ENCODE peak calls at places on chromosomes 5 and 9, in six cellular contexts. S is GM12892, Y is vagina, M is HCT116, Z is H1, T is stomach. O is an unnamed sample.
A peak's percentile ranks its signal among the peaks of the same experiment; 100 is the strongest.

GRCh38 chr5:83776437-83777031 is 55.9 kb upstream of the HAPLN1 start:
- DNase-seq in M (no peak), T (no peak), S (no peak), Y (no peak), Z (no peak), O (no peak)

GRCh38 chr9:132210472-132211145 is 48.8 kb downstream of the NTNG2 start:
- DNase-seq in T (no peak), Y (no peak), M (no peak), S (no peak), Z (no peak), O (no peak)

GRCh38 chr9:121989010-121989409 is 104.1 kb downstream of the TTLL11 start:
- DNase-seq in S (no peak), Z (peak; percentile 33), T (no peak), M (no peak), Y (no peak), O (no peak)

GRCh38 chr5:75666801-75667200 is 50.4 kb downstream of the POC5 start:
- DNase-seq in M (no peak), T (no peak), S (no peak), Z (no peak), Y (no peak), O (no peak)

GRCh38 chr5:137822158-137822764 is 45.4 kb upstream of the MYOT start:
- DNase-seq in Z (peak; percentile 39), Y (no peak), T (peak; percentile 44), S (peak; percentile 8), M (peak; percentile 40), O (no peak)

GRCh38 chr9:136220017-136220729 is 15.2 kb upstream of the LHX3 start:
- DNase-seq in T (no peak), Y (no peak), Z (no peak), M (no peak), S (no peak), O (no peak)

GRCh38 chr5:147417133-147417813 is 92.6 kb downstream of the DPYSL3 start:
- DNase-seq in S (no peak), Y (no peak), Z (no peak), M (no peak), T (peak; percentile 72), O (no peak)

GRCh38 chr5:57817001-57817453 is 334.4 kb upstream of the ACTBL2 start:
- DNase-seq in T (no peak), Z (no peak), M (no peak), Y (no peak), S (no peak), O (no peak)

GRCh38 chr5:32332971-32333370 is 20.2 kb upstream of the MTMR12 start:
- DNase-seq in Y (no peak), T (no peak), S (no peak), M (no peak), Z (no peak), O (no peak)

GRCh38 chr5:93164690-93165089 is 416.3 kb downstream of the NR2F1-AS1 start:
- DNase-seq in T (no peak), S (no peak), Z (no peak), Y (no peak), M (peak; percentile 87), O (no peak)

GRCh38 chr9:107227696-107228258 is 55.3 kb upstream of the RAD23B start:
- DNase-seq in M (no peak), T (no peak), Y (no peak), S (no peak), Z (no peak), O (no peak)

GRCh38 chr9:137354153-137354844 is 52.2 kb upstream of the NRARP start:
- DNase-seq in Z (no peak), Y (no peak), M (no peak), T (peak; percentile 18), S (no peak), O (no peak)

GRCh38 chr5:109045710-109046109 is 298.0 kb downstream of the FER start:
- DNase-seq in M (no peak), Z (no peak), S (no peak), T (no peak), Y (no peak), O (no peak)

GRCh38 chr9:89112243-89112642 is 66.4 kb downstream of the SHC3 start:
- DNase-seq in S (no peak), T (no peak), M (no peak), Z (no peak), Y (no peak), O (no peak)

GRCh38 chr5:52668544-52669185 is 119.1 kb upstream of the ITGA1 start:
- DNase-seq in S (no peak), Y (no peak), M (no peak), T (no peak), Z (no peak), O (no peak)

GRCh38 chr5:168916266-168916665 is 337.1 kb upstream of the PANK3 start:
- DNase-seq in M (no peak), Y (peak; percentile 95), Z (peak; percentile 9), S (no peak), T (no peak), O (no peak)

GRCh38 chr9:90112791-90113190 is 508.0 kb downstream of the GADD45G start:
- DNase-seq in M (no peak), T (no peak), S (no peak), Z (no peak), Y (no peak), O (no peak)

GRCh38 chr9:114677418-114677817 is 4.6 kb downstream of the TEX48 start:
- DNase-seq in M (peak; percentile 61), Z (no peak), T (peak; percentile 44), S (no peak), Y (no peak), O (no peak)

DNA sequence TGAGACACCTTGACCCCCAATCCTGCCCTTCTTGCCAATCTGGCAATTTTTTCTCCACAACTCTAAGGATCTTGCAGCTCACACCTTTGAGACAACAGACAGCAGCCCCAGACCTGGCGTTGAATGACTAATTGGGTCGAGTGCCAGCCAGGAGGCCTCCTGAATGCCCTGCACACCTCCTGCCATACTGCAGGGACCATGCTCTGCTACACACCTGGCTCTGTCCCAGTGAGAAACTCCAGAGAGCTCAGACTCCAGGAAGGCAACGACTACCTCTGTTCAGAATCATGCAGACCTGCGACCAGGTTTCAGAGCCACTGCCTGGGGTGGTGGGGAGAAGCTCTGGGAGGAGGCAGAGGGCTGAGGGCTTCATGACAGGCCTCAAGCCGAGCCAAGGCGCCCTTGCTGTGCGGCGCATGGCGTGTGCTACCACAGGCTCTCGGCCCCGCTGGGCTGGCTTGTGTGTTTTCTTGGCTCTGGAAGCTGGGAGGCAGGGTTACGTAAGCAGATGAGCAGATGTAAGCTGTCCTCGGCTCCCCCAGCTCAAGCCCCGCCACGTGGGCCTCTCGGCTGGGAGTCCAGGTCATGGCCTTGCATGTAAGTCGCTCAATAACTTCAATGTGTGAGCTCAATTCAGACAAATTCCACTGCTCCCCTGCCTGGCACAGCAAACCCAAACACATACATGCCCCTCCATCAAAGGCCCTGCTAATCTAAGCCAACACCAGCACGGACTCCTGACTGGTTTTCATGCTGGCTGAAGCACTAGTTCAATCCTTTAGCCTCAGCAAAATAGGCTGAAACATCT is 27.5 kb downstream of the B4GALT1 start:
- DNase-seq in Y (no peak), T (peak; percentile 35), Z (no peak), M (no peak), S (no peak), O (no peak)
- TF ChIP-seq POLR2AphosphoS5 in Y (peak; percentile 78), T (peak; percentile 25), Z (no peak), M (no peak), S (no peak), O (no peak)

DNA sequence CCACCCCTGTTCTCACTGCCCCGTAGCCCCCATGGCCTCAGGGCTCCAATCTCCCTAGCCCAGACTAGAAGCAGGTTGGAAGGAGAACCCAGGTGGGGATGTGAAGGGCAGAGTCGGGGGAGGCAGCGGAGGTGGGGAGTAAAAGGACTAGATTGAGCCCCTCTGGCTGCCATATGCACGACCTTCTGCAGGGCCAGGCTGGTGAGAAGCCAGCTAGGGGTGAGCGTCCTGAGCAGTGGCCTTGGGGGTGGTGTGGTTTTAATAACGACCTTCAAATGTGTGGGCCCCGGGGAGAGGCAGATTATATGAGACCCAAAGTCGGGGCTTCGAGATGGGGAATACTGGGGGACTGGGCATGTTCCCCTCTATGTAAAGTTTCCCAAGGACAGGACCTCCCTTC is 139.5 kb downstream of the C9orf50 start:
- DNase-seq in Z (no peak), S (no peak), T (no peak), Y (no peak), M (no peak), O (no peak)
- TF ChIP-seq POLR2A in Z (no peak), S (no peak), T (no peak), Y (no peak), M (no peak), O (no peak)

GRCh38 chr9:133375724-133376654 is at the start of the genes STKLD1 and SURF4:
- DNase-seq in M (peak; percentile 90), T (peak; percentile 98), Y (no peak), Z (peak; percentile 81), S (peak; percentile 100), O (peak; percentile 100)
- TF ChIP-seq POLR2AphosphoS5 in M (peak; percentile 94), T (peak; percentile 91), Y (peak; percentile 49), Z (peak; percentile 29), S (peak; percentile 82), O (peak; percentile 67)

GRCh38 chr5:134225780-134226440 is at the start of gene PPP2CA:
- DNase-seq in Z (peak; percentile 99), Y (peak; percentile 99), T (peak; percentile 99), M (peak; percentile 97), S (peak; percentile 87), O (peak; percentile 89)
- TF ChIP-seq POLR2A in Z (peak; percentile 90), Y (peak; percentile 29), T (peak; percentile 27), M (peak; percentile 46), S (peak; percentile 49), O (no peak)

GRCh38 chr9:87099383-87099782 is 152.1 kb upstream of the GAS1 start:
- DNase-seq in M (no peak), Z (no peak), T (no peak), Y (no peak), S (no peak), O (no peak)
- TF ChIP-seq POLR2AphosphoS5 in M (no peak), Z (no peak), T (no peak), Y (no peak), S (no peak), O (no peak)

O was measured in GM12891.